ENCODE peak calls at places on chromosomes 3 and 15, in eight cellular contexts. V is heart right ventricle, I is right lobe of liver, G is A549, E is small intestine, Z is H7, U is neural progenitor cell, B is adipocyte. O is an unnamed sample.

GRCh38 chr3:40397912-40398311 is 10.9 kb downstream of the ENTPD3 start:
- DNase-seq in V (no peak), I (no peak), G (no peak), E (no peak), Z (no peak), U (no peak), B (no peak), O (no peak)

GRCh38 chr15:61974759-61975158 is 85.5 kb downstream of the VPS13C start:
- DNase-seq in V (no peak), I (no peak), G (no peak), E (no peak), Z (no peak), U (no peak), B (no peak), O (no peak)

GRCh38 chr3:72488736-72489030 is 359.6 kb downstream of the SHQ1 start:
- DNase-seq in V (no peak), I (no peak), G (no peak), E (no peak), Z (no peak), U (no peak), B (peak), O (no peak)

GRCh38 chr3:33787328-33788009 is 11.0 kb upstream of the PDCD6IP start:
- DNase-seq in V (no peak), I (peak), G (peak), E (peak), Z (no peak), U (peak), B (peak), O (peak)

GRCh38 chr3:109050591-109051167 is 67.3 kb downstream of the MORC1 start:
- DNase-seq in V (no peak), I (no peak), G (peak), E (peak), Z (peak), U (peak), B (peak), O (no peak)

GRCh38 chr3:46334911-46335478 is 18.9 kb upstream of the CCR2 start:
- DNase-seq in V (no peak), I (no peak), G (no peak), E (peak), Z (no peak), U (no peak), B (peak), O (peak)

GRCh38 chr15:66798426-66799061 is 96.5 kb downstream of the SMAD6 start:
- DNase-seq in V (no peak), I (no peak), G (no peak), E (no peak), Z (peak), U (no peak), B (peak), O (no peak)

GRCh38 chr15:66004618-66005262 is 135.4 kb downstream of the RAB11A start:
- DNase-seq in V (no peak), I (no peak), G (peak), E (peak), Z (peak), U (peak), B (peak), O (no peak)

GRCh38 chr3:155676252-155676981 is 68.5 kb downstream of the PLCH1 start:
- DNase-seq in V (no peak), I (no peak), G (no peak), E (peak), Z (no peak), U (peak), B (peak), O (no peak)

GRCh38 chr15:71806452-71806931 is 3.9 kb upstream of the NR2E3 start:
- DNase-seq in V (no peak), I (no peak), G (no peak), E (no peak), Z (peak), U (peak), B (peak), O (no peak)

GRCh38 chr15:40382580-40383456 is at the start of gene KNSTRN:
- DNase-seq in V (peak), I (peak), G (peak), E (peak), Z (peak), U (peak), B (peak), O (peak)

GRCh38 chr3:49656541-49657112 is 17.5 kb upstream of the APEH start:
- DNase-seq in V (no peak), I (no peak), G (no peak), E (no peak), Z (no peak), U (peak), B (no peak), O (no peak)

GRCh38 chr3:182979719-182980191 is 583 bp downstream of the DCUN1D1 start:
- DNase-seq in V (no peak), I (peak), G (peak), E (peak), Z (no peak), U (peak), B (peak), O (no peak)

GRCh38 chr3:190227064-190227463 is 95.2 kb downstream of the CLDN1 start:
- DNase-seq in V (no peak), I (no peak), G (no peak), E (no peak), Z (no peak), U (no peak), B (no peak), O (no peak)

GRCh38 chr15:50676799-50677483 is 9.7 kb downstream of the TRPM7 start:
- DNase-seq in V (no peak), I (no peak), G (peak), E (peak), Z (no peak), U (no peak), B (peak), O (peak)

GRCh38 chr15:61764981-61765380 is 295.3 kb downstream of the VPS13C start:
- DNase-seq in V (no peak), I (no peak), G (no peak), E (no peak), Z (no peak), U (no peak), B (no peak), O (no peak)

GRCh38 chr3:188169826-188170455 is 16.0 kb downstream of the LPP start:
- DNase-seq in V (no peak), I (no peak), G (no peak), E (no peak), Z (no peak), U (no peak), B (no peak), O (no peak)

GRCh38 chr3:122092460-122093165 is 37.5 kb downstream of the CD86 start:
- DNase-seq in V (peak), I (peak), G (no peak), E (peak), Z (peak), U (no peak), B (no peak), O (no peak)

GRCh38 chr3:186079925-186080324 is 29.0 kb downstream of the ETV5 start:
- DNase-seq in V (no peak), I (no peak), G (no peak), E (no peak), Z (no peak), U (no peak), B (no peak), O (no peak)

GRCh38 chr3:66018047-66019033 is 20.4 kb downstream of the MAGI1 start:
- DNase-seq in V (no peak), I (no peak), G (no peak), E (no peak), Z (no peak), U (no peak), B (no peak), O (no peak)

GRCh38 chr3:184284696-184285095 is 8.9 kb downstream of the ECE2 start:
- DNase-seq in V (no peak), I (peak), G (peak), E (peak), Z (peak), U (peak), B (peak), O (peak)

GRCh38 chr3:60650171-60650570 is 601.1 kb downstream of the FHIT start:
- DNase-seq in V (no peak), I (no peak), G (no peak), E (no peak), Z (no peak), U (no peak), B (no peak), O (no peak)

GRCh38 chr15:101709466-101709865 is 14.8 kb downstream of the TARS3 start:
- DNase-seq in V (no peak), I (no peak), G (no peak), E (no peak), Z (no peak), U (no peak), B (no peak), O (no peak)

GRCh38 chr3:149506540-149506939 is 32.0 kb downstream of the TM4SF4 start:
- DNase-seq in V (no peak), I (no peak), G (no peak), E (no peak), Z (no peak), U (no peak), B (peak), O (peak)

GRCh38 chr15:40785158-40785557 is 15.4 kb downstream of the C15orf62 start:
- DNase-seq in V (no peak), I (no peak), G (no peak), E (peak), Z (no peak), U (no peak), B (no peak), O (no peak)

GRCh38 chr15:86892774-86893449 is 813.2 kb downstream of the AGBL1 start:
- DNase-seq in V (no peak), I (no peak), G (no peak), E (no peak), Z (no peak), U (no peak), B (no peak), O (no peak)

GRCh38 chr3:30258426-30259392 is 347.7 kb upstream of the TGFBR2 start:
- DNase-seq in V (no peak), I (no peak), G (peak), E (peak), Z (peak), U (no peak), B (no peak), O (no peak)

GRCh38 chr3:170502297-170502696 is 83.6 kb downstream of the SLC7A14 start:
- DNase-seq in V (peak), I (no peak), G (no peak), E (no peak), Z (no peak), U (no peak), B (peak), O (no peak)

GRCh38 chr15:39860200-39860599 is 59.9 kb downstream of the GPR176 start:
- DNase-seq in V (no peak), I (no peak), G (no peak), E (no peak), Z (no peak), U (no peak), B (peak), O (peak)

GRCh38 chr15:55654541-55654940 is 66.4 kb upstream of the PYGO1 start:
- DNase-seq in V (no peak), I (no peak), G (no peak), E (no peak), Z (no peak), U (no peak), B (peak), O (no peak)

GRCh38 chr15:25787855-25788521 is 75.1 kb downstream of the ATP10A start:
- DNase-seq in V (no peak), I (no peak), G (peak), E (no peak), Z (no peak), U (no peak), B (peak), O (no peak)

GRCh38 chr15:82531496-82532382 is 8.5 kb downstream of the RPS17 start:
- DNase-seq in V (no peak), I (no peak), G (no peak), E (no peak), Z (peak), U (no peak), B (no peak), O (no peak)

GRCh38 chr3:107675233-107675900 is 152.6 kb downstream of the BBX start:
- DNase-seq in V (no peak), I (no peak), G (no peak), E (no peak), Z (no peak), U (no peak), B (no peak), O (no peak)
- H3K4me3 ChIP-seq in V (no peak), I (no peak), G (no peak), E (no peak), Z (no peak), U (no peak), B (no peak), O (no peak)

GRCh38 chr3:5254281-5255048 is 67.0 kb downstream of the EDEM1 start:
- DNase-seq in V (no peak), I (no peak), G (no peak), E (peak), Z (no peak), U (no peak), B (no peak), O (no peak)

GRCh38 chr3:5251196-5251583 is 63.7 kb downstream of the EDEM1 start:
- DNase-seq in V (no peak), I (no peak), G (no peak), E (peak), Z (no peak), U (no peak), B (no peak), O (no peak)

GRCh38 chr3:5252111-5252510 is 64.6 kb downstream of the EDEM1 start:
- DNase-seq in V (no peak), I (no peak), G (no peak), E (no peak), Z (no peak), U (no peak), B (no peak), O (no peak)

GRCh38 chr3:5245927-5246326 is 58.4 kb downstream of the EDEM1 start:
- DNase-seq in V (no peak), I (no peak), G (no peak), E (no peak), Z (no peak), U (no peak), B (no peak), O (no peak)

GRCh38 chr3:5250467-5251195 is 63.1 kb downstream of the EDEM1 start:
- DNase-seq in V (no peak), I (no peak), G (no peak), E (peak), Z (no peak), U (no peak), B (peak), O (no peak)
- H3K4me3 ChIP-seq in V (peak), I (peak), G (peak), E (peak), Z (no peak), U (no peak), B (peak), O (peak)

GRCh38 chr3:139236336-139236735 is 107.5 kb upstream of the MRPS22 start:
- DNase-seq in V (no peak), I (no peak), G (no peak), E (no peak), Z (no peak), U (no peak), B (no peak), O (no peak)

GRCh38 chr3:139241783-139242182 is 102.0 kb upstream of the MRPS22 start:
- DNase-seq in V (no peak), I (no peak), G (no peak), E (no peak), Z (no peak), U (no peak), B (no peak), O (no peak)

GRCh38 chr3:139234491-139234890 is 109.3 kb upstream of the MRPS22 start:
- DNase-seq in V (no peak), I (no peak), G (no peak), E (no peak), Z (no peak), U (no peak), B (no peak), O (no peak)

GRCh38 chr3:139235192-139235591 is 108.6 kb upstream of the MRPS22 start:
- DNase-seq in V (no peak), I (no peak), G (no peak), E (no peak), Z (no peak), U (no peak), B (no peak), O (no peak)

DNA sequence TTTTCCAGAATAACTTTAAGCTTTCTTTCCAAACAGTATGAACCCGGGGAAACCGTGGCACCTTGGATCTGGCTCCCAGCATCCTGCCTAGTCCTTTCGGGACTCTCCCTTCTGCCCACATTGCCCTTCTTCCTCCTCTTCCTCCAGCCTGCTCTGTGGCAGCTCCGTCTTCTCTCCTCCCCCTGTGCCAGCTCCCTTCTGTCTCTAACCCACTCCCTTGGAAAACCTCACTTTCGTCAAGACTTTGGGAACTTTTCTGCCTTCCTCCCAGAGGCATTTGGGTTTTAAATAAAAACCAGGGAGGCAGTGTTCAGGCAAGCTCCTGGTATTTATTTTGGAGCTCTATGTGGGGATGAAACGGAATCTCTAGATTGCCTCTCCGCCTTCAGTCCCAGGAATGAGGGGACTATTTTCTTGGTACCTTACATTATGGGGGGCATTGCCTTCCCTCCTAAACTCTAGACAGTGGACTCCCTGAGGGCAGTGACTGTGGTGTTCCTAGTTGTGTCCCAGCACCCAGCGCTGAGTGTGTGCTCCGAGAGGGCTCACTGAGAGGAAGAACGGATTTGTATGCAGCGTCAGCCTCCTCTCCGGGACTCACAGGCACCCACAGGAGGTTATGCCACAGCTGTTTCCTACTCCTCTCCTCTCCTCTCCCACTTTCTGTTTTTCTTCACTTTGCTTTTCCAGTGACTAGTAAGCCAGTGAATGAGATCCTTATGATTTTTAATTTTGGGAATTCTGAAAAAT is 105.4 kb upstream of the MRPS22 start:
- DNase-seq in V (no peak), I (no peak), G (no peak), E (no peak), Z (no peak), U (no peak), B (no peak), O (no peak)
- H3K4me3 ChIP-seq in V (no peak), I (no peak), G (no peak), E (no peak), Z (no peak), U (no peak), B (no peak), O (no peak)

GRCh38 chr3:142961539-142961938 is 1.9 kb downstream of the PAQR9 start:
- DNase-seq in V (no peak), I (no peak), G (no peak), E (no peak), Z (no peak), U (peak), B (no peak), O (no peak)
- H3K4me3 ChIP-seq in V (no peak), I (peak), G (no peak), E (no peak), Z (no peak), U (no peak), B (no peak), O (no peak)

GRCh38 chr15:42581272-42581730 is 5.9 kb downstream of the STARD9 start:
- DNase-seq in V (peak), I (peak), G (peak), E (peak), Z (peak), U (peak), B (peak), O (peak)
- H3K4me3 ChIP-seq in V (peak), I (peak), G (peak), E (peak), Z (peak), U (peak), B (peak), O (peak)

GRCh38 chr3:38317186-38317759 is 29.3 kb upstream of the XYLB start:
- DNase-seq in V (no peak), I (no peak), G (no peak), E (peak), Z (no peak), U (no peak), B (no peak), O (no peak)

GRCh38 chr3:38314112-38314766 is 32.1 kb downstream of the SLC22A14 start:
- DNase-seq in V (no peak), I (no peak), G (no peak), E (no peak), Z (peak), U (peak), B (peak), O (no peak)

GRCh38 chr3:38314767-38315487 is 31.7 kb upstream of the XYLB start:
- DNase-seq in V (no peak), I (no peak), G (no peak), E (no peak), Z (peak), U (peak), B (no peak), O (no peak)

GRCh38 chr3:38316356-38317185 is 30.0 kb upstream of the XYLB start:
- DNase-seq in V (no peak), I (no peak), G (no peak), E (peak), Z (no peak), U (no peak), B (no peak), O (no peak)

GRCh38 chr3:38315488-38316230 is 30.9 kb upstream of the XYLB start:
- DNase-seq in V (no peak), I (no peak), G (no peak), E (no peak), Z (no peak), U (no peak), B (no peak), O (no peak)
- H3K4me3 ChIP-seq in V (no peak), I (no peak), G (no peak), E (no peak), Z (no peak), U (no peak), B (no peak), O (no peak)

DNA sequence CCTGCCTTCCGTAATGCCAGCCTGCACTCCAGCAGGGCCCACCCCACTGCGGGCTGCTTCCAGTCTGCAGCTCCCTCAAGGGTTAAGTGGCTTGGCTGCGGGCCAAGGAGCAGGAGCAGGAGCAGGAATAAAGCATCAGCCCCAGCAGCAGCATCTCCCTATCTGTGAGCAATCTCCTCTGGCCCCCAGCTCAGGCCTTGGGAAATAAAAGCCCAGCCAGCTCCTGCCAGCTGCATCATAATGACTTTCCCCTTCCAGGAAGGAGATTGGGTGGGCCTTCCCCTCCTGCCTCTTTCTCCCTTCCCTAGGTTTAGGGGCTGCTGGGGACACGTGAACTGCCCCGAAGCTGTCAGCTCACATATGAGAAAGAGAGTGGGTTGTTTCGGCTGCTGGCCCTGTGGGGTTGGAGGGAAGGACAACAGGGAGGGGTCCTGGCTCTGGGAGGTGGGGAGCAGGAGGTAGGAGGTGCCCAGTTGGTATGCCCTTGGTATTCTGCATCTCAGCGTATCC is 34.6 kb upstream of the FGD5 start:
- DNase-seq in V (no peak), I (no peak), G (no peak), E (no peak), Z (peak), U (peak), B (no peak), O (no peak)
- H3K4me3 ChIP-seq in V (no peak), I (no peak), G (no peak), E (no peak), Z (no peak), U (no peak), B (no peak), O (no peak)

GRCh38 chr3:12107071-12107713 is 51.5 kb downstream of the TIMP4 start:
- DNase-seq in V (no peak), I (no peak), G (no peak), E (no peak), Z (no peak), U (no peak), B (no peak), O (no peak)
- H3K4me3 ChIP-seq in V (no peak), I (no peak), G (no peak), E (no peak), Z (no peak), U (no peak), B (no peak), O (no peak)